ENCODE peak calls at places on chromosomes 6 and 20, in six cellular contexts. One of them, this sample, is unnamed.
A peak's percentile ranks its signal among the peaks of the same experiment; 100 is the strongest.

GRCh38 chr6:95574811-95575210 is 2.5 kb upstream of the MANEA start:
- DNase-seq in iPS DF 19.7: no peak
- DNase-seq in T1000: no peak
- DNase-seq in NCI-H2081: no peak
- DNase-seq in brain pericyte: no peak
- DNase-seq in NCI-H146: no peak
- DNase-seq in this sample: no peak

GRCh38 chr6:70590387-70590786 is 23.7 kb downstream of the SDHAF4 start:
- DNase-seq in brain pericyte: no peak
- DNase-seq in NCI-H146: no peak
- DNase-seq in iPS DF 19.7: no peak
- DNase-seq in NCI-H2081: no peak
- DNase-seq in T1000: no peak
- DNase-seq in this sample: no peak

GRCh38 chr6:33207569-33208088 is 671 bp upstream of the RING1 start:
- DNase-seq in NCI-H146: peak; percentile 28
- DNase-seq in NCI-H2081: no peak
- DNase-seq in brain pericyte: no peak
- DNase-seq in T1000: peak; percentile 40
- DNase-seq in iPS DF 19.7: no peak
- DNase-seq in this sample: no peak

GRCh38 chr6:69887714-69888345 is 21.5 kb downstream of the COL19A1 start:
- DNase-seq in NCI-H2081: no peak
- DNase-seq in iPS DF 19.7: no peak
- DNase-seq in brain pericyte: no peak
- DNase-seq in NCI-H146: no peak
- DNase-seq in T1000: no peak
- DNase-seq in this sample: no peak

GRCh38 chr20:62298577-62299249 is 4.1 kb upstream of the ADRM1 start:
- DNase-seq in iPS DF 19.7: no peak
- DNase-seq in NCI-H2081: no peak
- DNase-seq in NCI-H146: no peak
- DNase-seq in brain pericyte: no peak
- DNase-seq in T1000: no peak
- DNase-seq in this sample: no peak

GRCh38 chr6:16755544-16755943 is 5.7 kb downstream of the ATXN1 start:
- DNase-seq in brain pericyte: no peak
- DNase-seq in iPS DF 19.7: no peak
- DNase-seq in NCI-H146: no peak
- DNase-seq in NCI-H2081: no peak
- DNase-seq in T1000: no peak
- DNase-seq in this sample: no peak

GRCh38 chr6:149445095-149445466 is 39.7 kb downstream of the ZC3H12D start:
- DNase-seq in brain pericyte: no peak
- DNase-seq in NCI-H2081: no peak
- DNase-seq in T1000: no peak
- DNase-seq in iPS DF 19.7: no peak
- DNase-seq in NCI-H146: peak; percentile 44
- DNase-seq in this sample: no peak

GRCh38 chr6:161076211-161076677 is 84.7 kb downstream of the MAP3K4 start:
- DNase-seq in NCI-H146: no peak
- DNase-seq in NCI-H2081: no peak
- DNase-seq in iPS DF 19.7: no peak
- DNase-seq in T1000: no peak
- DNase-seq in brain pericyte: no peak
- DNase-seq in this sample: no peak

GRCh38 chr20:50721881-50722281 is 9.5 kb upstream of the PARD6B start:
- DNase-seq in iPS DF 19.7: no peak
- DNase-seq in NCI-H2081: no peak
- DNase-seq in brain pericyte: no peak
- DNase-seq in NCI-H146: no peak
- DNase-seq in T1000: no peak
- DNase-seq in this sample: no peak

GRCh38 chr20:49585585-49586245 is 17.8 kb upstream of the PTGIS start:
- DNase-seq in NCI-H146: no peak
- DNase-seq in brain pericyte: no peak
- DNase-seq in T1000: no peak
- DNase-seq in NCI-H2081: no peak
- DNase-seq in iPS DF 19.7: no peak
- DNase-seq in this sample: no peak

GRCh38 chr20:33392016-33392415 is 9.3 kb downstream of the CDK5RAP1 start:
- DNase-seq in NCI-H146: no peak
- DNase-seq in brain pericyte: no peak
- DNase-seq in T1000: no peak
- DNase-seq in iPS DF 19.7: no peak
- DNase-seq in NCI-H2081: no peak
- DNase-seq in this sample: no peak

GRCh38 chr6:43972179-43972914 is 154.9 kb downstream of the MRPL14 start:
- DNase-seq in brain pericyte: no peak
- DNase-seq in NCI-H2081: no peak
- DNase-seq in iPS DF 19.7: no peak
- DNase-seq in NCI-H146: no peak
- DNase-seq in T1000: no peak
- DNase-seq in this sample: no peak

GRCh38 chr6:75481394-75481793 is 12.2 kb downstream of the FILIP1 start:
- DNase-seq in NCI-H2081: no peak
- DNase-seq in T1000: no peak
- DNase-seq in iPS DF 19.7: no peak
- DNase-seq in brain pericyte: no peak
- DNase-seq in NCI-H146: no peak
- DNase-seq in this sample: no peak

GRCh38 chr6:105194106-105194505 is 14.3 kb upstream of the POPDC3 start:
- DNase-seq in T1000: no peak
- DNase-seq in brain pericyte: no peak
- DNase-seq in NCI-H146: no peak
- DNase-seq in iPS DF 19.7: no peak
- DNase-seq in NCI-H2081: no peak
- DNase-seq in this sample: no peak

GRCh38 chr6:64280569-64280968 is 645.0 kb downstream of the PHF3 start:
- DNase-seq in NCI-H146: peak; percentile 17
- DNase-seq in T1000: peak; percentile 20
- DNase-seq in iPS DF 19.7: no peak
- DNase-seq in brain pericyte: no peak
- DNase-seq in NCI-H2081: peak; percentile 31
- DNase-seq in this sample: peak; percentile 16

GRCh38 chr20:25033941-25034335 is 24.0 kb downstream of the ACSS1 start:
- DNase-seq in iPS DF 19.7: no peak
- DNase-seq in NCI-H2081: no peak
- DNase-seq in T1000: no peak
- DNase-seq in NCI-H146: no peak
- DNase-seq in brain pericyte: no peak
- DNase-seq in this sample: no peak

GRCh38 chr20:5776074-5776473 is 25.9 kb downstream of the SHLD1 start:
- DNase-seq in iPS DF 19.7: no peak
- DNase-seq in T1000: no peak
- DNase-seq in NCI-H2081: no peak
- DNase-seq in NCI-H146: no peak
- DNase-seq in brain pericyte: no peak
- DNase-seq in this sample: no peak

GRCh38 chr6:147950623-147950987 is 392.0 kb upstream of the SASH1 start:
- DNase-seq in T1000: no peak
- DNase-seq in brain pericyte: peak; percentile 37
- DNase-seq in NCI-H146: no peak
- DNase-seq in NCI-H2081: no peak
- DNase-seq in iPS DF 19.7: no peak
- DNase-seq in this sample: no peak

GRCh38 chr20:51236396-51236795 is 213.5 kb upstream of the KCNG1 start:
- DNase-seq in NCI-H2081: no peak
- DNase-seq in brain pericyte: no peak
- DNase-seq in T1000: no peak
- DNase-seq in iPS DF 19.7: no peak
- DNase-seq in NCI-H146: no peak
- DNase-seq in this sample: no peak

This sample was measured in GM13977.